ENCODE peak calls at places on chromosomes 3 and 15, in nine cellular contexts. One of them, this sample, is unnamed.

GRCh38 chr3:16407365-16407764 is 106.1 kb downstream of the RFTN1 start:
- DNase-seq in dermis blood vessel endothelial cell: no peak
- DNase-seq in AG20443: no peak
- DNase-seq in nucleus accumbens: no peak
- DNase-seq in NCI-H1092 treated with DMSO at 0.1 percent for 48 hours: no peak
- DNase-seq in stimulated activated CD4-positive, alpha-beta T cell treated with anti-CD3 and anti-CD28 coated beads, Interleukin-12 subunit alpha, Interleukin-12 subunit beta, amount 100 ng/mL, for 48 hours: no peak
- DNase-seq in heart right ventricle: no peak
- DNase-seq in sciatic nerve: no peak
- DNase-seq in fibroblast of villous mesenchyme: no peak
- DNase-seq in this sample: no peak

GRCh38 chr3:94234177-94234788 is 171.4 kb downstream of the NSUN3 start:
- DNase-seq in sciatic nerve: no peak
- DNase-seq in nucleus accumbens: no peak
- DNase-seq in dermis blood vessel endothelial cell: peak; percentile 45
- DNase-seq in heart right ventricle: no peak
- DNase-seq in stimulated activated CD4-positive, alpha-beta T cell treated with anti-CD3 and anti-CD28 coated beads, Interleukin-12 subunit alpha, Interleukin-12 subunit beta, amount 100 ng/mL, for 48 hours: no peak
- DNase-seq in NCI-H1092 treated with DMSO at 0.1 percent for 48 hours: peak; percentile 17
- DNase-seq in fibroblast of villous mesenchyme: peak; percentile 49
- DNase-seq in AG20443: peak; percentile 54
- DNase-seq in this sample: peak; percentile 14

GRCh38 chr3:72904156-72904555 is 16.3 kb downstream of the GXYLT2 start:
- DNase-seq in nucleus accumbens: no peak
- DNase-seq in fibroblast of villous mesenchyme: no peak
- DNase-seq in heart right ventricle: no peak
- DNase-seq in AG20443: no peak
- DNase-seq in sciatic nerve: no peak
- DNase-seq in dermis blood vessel endothelial cell: no peak
- DNase-seq in stimulated activated CD4-positive, alpha-beta T cell treated with anti-CD3 and anti-CD28 coated beads, Interleukin-12 subunit alpha, Interleukin-12 subunit beta, amount 100 ng/mL, for 48 hours: no peak
- DNase-seq in NCI-H1092 treated with DMSO at 0.1 percent for 48 hours: no peak
- DNase-seq in this sample: no peak

GRCh38 chr3:149263856-149264255 is 42.2 kb upstream of the CP start:
- DNase-seq in nucleus accumbens: no peak
- DNase-seq in AG20443: no peak
- DNase-seq in sciatic nerve: no peak
- DNase-seq in fibroblast of villous mesenchyme: no peak
- DNase-seq in NCI-H1092 treated with DMSO at 0.1 percent for 48 hours: no peak
- DNase-seq in stimulated activated CD4-positive, alpha-beta T cell treated with anti-CD3 and anti-CD28 coated beads, Interleukin-12 subunit alpha, Interleukin-12 subunit beta, amount 100 ng/mL, for 48 hours: no peak
- DNase-seq in heart right ventricle: no peak
- DNase-seq in dermis blood vessel endothelial cell: no peak
- DNase-seq in this sample: no peak

GRCh38 chr3:128275316-128276150 is 122.3 kb downstream of the EEFSEC start:
- DNase-seq in nucleus accumbens: no peak
- DNase-seq in AG20443: no peak
- DNase-seq in heart right ventricle: no peak
- DNase-seq in sciatic nerve: no peak
- DNase-seq in fibroblast of villous mesenchyme: no peak
- DNase-seq in dermis blood vessel endothelial cell: no peak
- DNase-seq in stimulated activated CD4-positive, alpha-beta T cell treated with anti-CD3 and anti-CD28 coated beads, Interleukin-12 subunit alpha, Interleukin-12 subunit beta, amount 100 ng/mL, for 48 hours: no peak
- DNase-seq in NCI-H1092 treated with DMSO at 0.1 percent for 48 hours: no peak
- DNase-seq in this sample: no peak

GRCh38 chr3:14923476-14923875 is 23.9 kb upstream of the NR2C2 start:
- DNase-seq in NCI-H1092 treated with DMSO at 0.1 percent for 48 hours: no peak
- DNase-seq in sciatic nerve: no peak
- DNase-seq in AG20443: no peak
- DNase-seq in heart right ventricle: no peak
- DNase-seq in nucleus accumbens: no peak
- DNase-seq in dermis blood vessel endothelial cell: no peak
- DNase-seq in fibroblast of villous mesenchyme: no peak
- DNase-seq in stimulated activated CD4-positive, alpha-beta T cell treated with anti-CD3 and anti-CD28 coated beads, Interleukin-12 subunit alpha, Interleukin-12 subunit beta, amount 100 ng/mL, for 48 hours: no peak
- DNase-seq in this sample: no peak

GRCh38 chr3:52346623-52347530 is 30.8 kb downstream of the DNAH1 start:
- DNase-seq in heart right ventricle: peak; percentile 53
- DNase-seq in stimulated activated CD4-positive, alpha-beta T cell treated with anti-CD3 and anti-CD28 coated beads, Interleukin-12 subunit alpha, Interleukin-12 subunit beta, amount 100 ng/mL, for 48 hours: no peak
- DNase-seq in NCI-H1092 treated with DMSO at 0.1 percent for 48 hours: no peak
- DNase-seq in AG20443: peak; percentile 79
- DNase-seq in fibroblast of villous mesenchyme: peak; percentile 6
- DNase-seq in nucleus accumbens: no peak
- DNase-seq in dermis blood vessel endothelial cell: no peak
- DNase-seq in sciatic nerve: no peak
- DNase-seq in this sample: no peak

GRCh38 chr3:157248590-157249425 is 88.9 kb upstream of the CCNL1 start:
- DNase-seq in nucleus accumbens: peak; percentile 20
- DNase-seq in NCI-H1092 treated with DMSO at 0.1 percent for 48 hours: no peak
- DNase-seq in dermis blood vessel endothelial cell: peak; percentile 95
- DNase-seq in stimulated activated CD4-positive, alpha-beta T cell treated with anti-CD3 and anti-CD28 coated beads, Interleukin-12 subunit alpha, Interleukin-12 subunit beta, amount 100 ng/mL, for 48 hours: no peak
- DNase-seq in AG20443: peak; percentile 84
- DNase-seq in heart right ventricle: peak; percentile 72
- DNase-seq in fibroblast of villous mesenchyme: peak; percentile 77
- DNase-seq in sciatic nerve: no peak
- DNase-seq in this sample: no peak

GRCh38 chr3:67109651-67110204 is 111.6 kb downstream of the KBTBD8 start:
- DNase-seq in sciatic nerve: no peak
- DNase-seq in heart right ventricle: no peak
- DNase-seq in AG20443: peak; percentile 57
- DNase-seq in stimulated activated CD4-positive, alpha-beta T cell treated with anti-CD3 and anti-CD28 coated beads, Interleukin-12 subunit alpha, Interleukin-12 subunit beta, amount 100 ng/mL, for 48 hours: no peak
- DNase-seq in dermis blood vessel endothelial cell: peak; percentile 71
- DNase-seq in NCI-H1092 treated with DMSO at 0.1 percent for 48 hours: peak; percentile 6
- DNase-seq in fibroblast of villous mesenchyme: peak; percentile 82
- DNase-seq in nucleus accumbens: no peak
- DNase-seq in this sample: no peak

GRCh38 chr3:45987368-45988099 is 8.1 kb downstream of the FYCO1 start:
- DNase-seq in AG20443: peak; percentile 61
- DNase-seq in fibroblast of villous mesenchyme: peak; percentile 76
- DNase-seq in nucleus accumbens: no peak
- DNase-seq in stimulated activated CD4-positive, alpha-beta T cell treated with anti-CD3 and anti-CD28 coated beads, Interleukin-12 subunit alpha, Interleukin-12 subunit beta, amount 100 ng/mL, for 48 hours: no peak
- DNase-seq in heart right ventricle: no peak
- DNase-seq in sciatic nerve: no peak
- DNase-seq in NCI-H1092 treated with DMSO at 0.1 percent for 48 hours: peak; percentile 10
- DNase-seq in dermis blood vessel endothelial cell: peak; percentile 92
- DNase-seq in this sample: no peak

GRCh38 chr3:79737530-79737929 is 30.3 kb downstream of the ROBO1 start:
- DNase-seq in fibroblast of villous mesenchyme: no peak
- DNase-seq in heart right ventricle: no peak
- DNase-seq in AG20443: no peak
- DNase-seq in stimulated activated CD4-positive, alpha-beta T cell treated with anti-CD3 and anti-CD28 coated beads, Interleukin-12 subunit alpha, Interleukin-12 subunit beta, amount 100 ng/mL, for 48 hours: no peak
- DNase-seq in nucleus accumbens: no peak
- DNase-seq in dermis blood vessel endothelial cell: peak; percentile 6
- DNase-seq in sciatic nerve: no peak
- DNase-seq in NCI-H1092 treated with DMSO at 0.1 percent for 48 hours: no peak
- DNase-seq in this sample: no peak

GRCh38 chr3:149016669-149017541 is 25.6 kb downstream of the GYG1 start:
- DNase-seq in NCI-H1092 treated with DMSO at 0.1 percent for 48 hours: no peak
- DNase-seq in nucleus accumbens: no peak
- DNase-seq in AG20443: peak; percentile 79
- DNase-seq in fibroblast of villous mesenchyme: peak; percentile 88
- DNase-seq in stimulated activated CD4-positive, alpha-beta T cell treated with anti-CD3 and anti-CD28 coated beads, Interleukin-12 subunit alpha, Interleukin-12 subunit beta, amount 100 ng/mL, for 48 hours: no peak
- DNase-seq in dermis blood vessel endothelial cell: peak; percentile 37
- DNase-seq in sciatic nerve: no peak
- DNase-seq in heart right ventricle: no peak
- DNase-seq in this sample: no peak

GRCh38 chr15:34437687-34438086 is at the start of gene GOLGA8A:
- DNase-seq in dermis blood vessel endothelial cell: peak; percentile 82
- DNase-seq in sciatic nerve: peak; percentile 80
- DNase-seq in NCI-H1092 treated with DMSO at 0.1 percent for 48 hours: peak; percentile 70
- DNase-seq in stimulated activated CD4-positive, alpha-beta T cell treated with anti-CD3 and anti-CD28 coated beads, Interleukin-12 subunit alpha, Interleukin-12 subunit beta, amount 100 ng/mL, for 48 hours: peak; percentile 82
- DNase-seq in heart right ventricle: peak; percentile 56
- DNase-seq in nucleus accumbens: no peak
- DNase-seq in AG20443: peak; percentile 90
- DNase-seq in fibroblast of villous mesenchyme: peak; percentile 66
- DNase-seq in this sample: peak; percentile 49

GRCh38 chr3:187396661-187397060 is 28.5 kb downstream of the RTP4 start:
- DNase-seq in nucleus accumbens: no peak
- DNase-seq in sciatic nerve: no peak
- DNase-seq in dermis blood vessel endothelial cell: no peak
- DNase-seq in AG20443: no peak
- DNase-seq in stimulated activated CD4-positive, alpha-beta T cell treated with anti-CD3 and anti-CD28 coated beads, Interleukin-12 subunit alpha, Interleukin-12 subunit beta, amount 100 ng/mL, for 48 hours: no peak
- DNase-seq in fibroblast of villous mesenchyme: no peak
- DNase-seq in heart right ventricle: no peak
- DNase-seq in NCI-H1092 treated with DMSO at 0.1 percent for 48 hours: no peak
- DNase-seq in this sample: no peak

This sample was measured in WTC11.